ENCODE peak calls at places on chromosomes 2 and 18, in four cellular contexts. E, N, P and O are unnamed samples.

GRCh38 chr2:186751790-186752189 is 57.9 kb downstream of the FAM171B start:
- DNase-seq in E (no peak), N (no peak), P (no peak), O (no peak)

GRCh38 chr2:15316370-15316814 is 244.7 kb downstream of the NBAS start:
- DNase-seq in P (no peak), N (peak; percentile 22), E (peak; percentile 97), O (no peak)

GRCh38 chr2:235268535-235268934 is 225.3 kb upstream of the AGAP1 start:
- DNase-seq in P (no peak), N (no peak), E (no peak), O (peak; percentile 81)

GRCh38 chr18:56902653-56903052 is 244.2 kb upstream of the BOD1L2 start:
- DNase-seq in P (no peak), E (no peak), N (no peak), O (no peak)

GRCh38 chr2:240123821-240124650 is 12.1 kb downstream of the COPS9 start:
- DNase-seq in N (no peak), E (no peak), P (peak; percentile 26), O (no peak)

GRCh38 chr2:216559625-216560156 is 61.0 kb downstream of the RPL37A start:
- DNase-seq in E (no peak), P (no peak), N (no peak), O (peak; percentile 71)

GRCh38 chr2:15363142-15363541 is 198.0 kb downstream of the NBAS start:
- DNase-seq in E (no peak), N (no peak), P (no peak), O (peak; percentile 73)

GRCh38 chr2:37287966-37288365 is 36.7 kb downstream of the PRKD3 start:
- DNase-seq in N (no peak), P (no peak), E (peak; percentile 3), O (peak; percentile 8)

GRCh38 chr2:69092857-69093256 is 79.9 kb downstream of the ANTXR1 start:
- DNase-seq in P (no peak), N (no peak), E (no peak), O (peak; percentile 32)

GRCh38 chr18:68648191-68648590 is 66.7 kb downstream of the TMX3 start:
- DNase-seq in N (no peak), P (no peak), E (no peak), O (no peak)

GRCh38 chr2:221255862-221256261 is 316.2 kb downstream of the EPHA4 start:
- DNase-seq in E (no peak), P (no peak), N (no peak), O (no peak)

GRCh38 chr18:12154356-12154755 is 60.7 kb downstream of the ANKRD62 start:
- DNase-seq in N (no peak), P (no peak), E (no peak), O (no peak)

GRCh38 chr18:9323750-9324445 is 10.7 kb upstream of the TWSG1 start:
- DNase-seq in E (no peak), P (no peak), N (no peak), O (peak; percentile 69)

GRCh38 chr18:63317982-63318881 is 1.3 kb downstream of the BCL2 start:
- DNase-seq in E (peak; percentile 97), P (peak; percentile 79), N (peak; percentile 75), O (no peak)

GRCh38 chr2:102282646-102283045 is 28.7 kb upstream of the IL1RL1 start:
- DNase-seq in P (no peak), N (no peak), E (no peak), O (no peak)

GRCh38 chr2:236847023-236847422 is 238.7 kb upstream of the COPS8 start:
- DNase-seq in E (no peak), N (no peak), P (no peak), O (no peak)

GRCh38 chr18:74981476-74981875 is 227.5 kb downstream of the PTGR3 start:
- DNase-seq in N (no peak), P (no peak), E (no peak), O (no peak)

GRCh38 chr2:203451011-203451410 is 84.1 kb downstream of the RAPH1 start:
- DNase-seq in E (no peak), P (no peak), N (no peak), O (peak; percentile 90)

GRCh38 chr2:72204782-72205545 is 57.3 kb upstream of the CYP26B1 start:
- DNase-seq in P (no peak), N (no peak), E (no peak), O (no peak)